ENCODE peak calls at places on chromosomes 2 and 18, in four cellular contexts. U, Z, T and X are unnamed samples.

GRCh38 chr2:71948781-71949536 is 198.7 kb downstream of the CYP26B1 start:
- DNase-seq in U (no peak), Z (no peak), T (no peak), X (no peak)

GRCh38 chr2:221447310-221447709 is 124.8 kb downstream of the EPHA4 start:
- DNase-seq in U (no peak), Z (no peak), T (no peak), X (no peak)

GRCh38 chr2:26685943-26686839 is 6.3 kb upstream of the KCNK3 start:
- DNase-seq in U (no peak), Z (no peak), T (peak; percentile 23), X (peak; percentile 76)

GRCh38 chr2:160747771-160748170 is 254.2 kb upstream of the RBMS1 start:
- DNase-seq in U (no peak), Z (no peak), T (no peak), X (no peak)

GRCh38 chr2:172930871-172931255 is 144.8 kb upstream of the MAP3K20 start:
- DNase-seq in U (no peak), Z (no peak), T (no peak), X (no peak)

GRCh38 chr2:120397362-120397811 is 51.5 kb downstream of the INHBB start:
- DNase-seq in U (peak; percentile 21), Z (no peak), T (no peak), X (no peak)

GRCh38 chr2:85032621-85033020 is 61.7 kb downstream of the KCMF1 start:
- DNase-seq in U (no peak), Z (no peak), T (no peak), X (no peak)

GRCh38 chr2:128321784-128322650 is 3.3 kb upstream of the HS6ST1 start:
- DNase-seq in U (peak; percentile 88), Z (peak; percentile 96), T (peak; percentile 68), X (peak; percentile 87)

GRCh38 chr2:36750101-36750500 is 53.6 kb downstream of the VIT start:
- DNase-seq in U (no peak), Z (no peak), T (no peak), X (no peak)

GRCh38 chr2:174076040-174076439 is 110.9 kb upstream of the SP3 start:
- DNase-seq in U (no peak), Z (no peak), T (no peak), X (no peak)

GRCh38 chr2:156339866-156340265 is 7.3 kb upstream of the NR4A2 start:
- DNase-seq in U (no peak), Z (no peak), T (no peak), X (no peak)
- H3K27ac ChIP-seq in U (peak overlapping the region; percentile 100), Z (peak overlapping the region; percentile 8), T (peak overlapping the region; percentile 92), X (peak overlapping the region; percentile 100)

DNA sequence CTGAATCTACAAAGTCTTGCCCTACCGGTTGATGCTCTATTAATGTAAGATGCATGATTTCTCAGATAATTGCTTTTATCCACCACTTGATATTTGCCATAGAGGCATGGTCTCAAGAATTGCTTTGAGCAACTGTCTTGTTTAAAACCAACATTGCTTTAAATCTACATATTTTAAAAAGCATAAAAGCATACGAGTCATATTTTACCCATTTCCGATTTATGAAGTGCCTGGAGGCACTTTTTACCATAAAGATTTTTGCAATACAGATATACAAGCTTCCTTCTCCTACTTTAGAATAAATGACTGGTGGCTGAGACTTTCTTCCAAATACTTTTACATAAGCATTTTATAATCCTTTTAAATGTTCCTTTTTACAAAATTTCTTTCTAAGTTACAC is 517.6 kb downstream of the TXNL1 start:
- DNase-seq in U (no peak), Z (no peak), T (no peak), X (no peak)
- H3K36me3 ChIP-seq in U (no peaks in the 10 kb centered on the region), Z (no peaks in the 10 kb centered on the region), T (no peaks in the 10 kb centered on the region), X (no peaks in the 10 kb centered on the region)

DNA sequence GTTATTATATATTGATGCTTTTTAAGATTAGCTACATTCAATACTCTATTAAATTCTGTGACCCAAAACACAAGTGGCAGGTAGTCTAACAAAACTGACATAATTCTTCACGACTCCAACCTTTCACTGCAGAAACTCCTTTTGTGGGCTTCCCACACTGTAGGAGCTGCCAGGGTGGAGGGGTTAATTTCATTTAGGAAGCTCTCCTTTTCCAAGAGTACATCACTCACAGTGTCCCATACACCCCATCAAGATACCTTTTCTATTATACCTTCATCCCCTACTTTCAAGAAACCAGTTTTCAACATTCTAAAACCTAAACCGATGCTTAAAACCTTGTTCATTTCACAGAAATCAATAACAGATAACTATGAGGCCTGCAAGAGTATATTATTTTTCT is 825 bp downstream of the THUMPD2 start:
- DNase-seq in U (no peak), Z (peak; percentile 51), T (no peak), X (no peak)
- H3K4me3 ChIP-seq in U (peak overlapping the region; percentile 99), Z (peak overlapping the region; percentile 73), T (peak overlapping the region; percentile 89), X (peak overlapping the region; percentile 81)

GRCh38 chr2:5373200-5373599 is 319.0 kb upstream of the SOX11 start:
- DNase-seq in U (no peak), Z (peak; percentile 68), T (no peak), X (no peak)
- H3K27ac ChIP-seq in U (no peak overlapping the region), Z (no peak overlapping the region), T (no peak overlapping the region), X (no peak overlapping the region)

DNA sequence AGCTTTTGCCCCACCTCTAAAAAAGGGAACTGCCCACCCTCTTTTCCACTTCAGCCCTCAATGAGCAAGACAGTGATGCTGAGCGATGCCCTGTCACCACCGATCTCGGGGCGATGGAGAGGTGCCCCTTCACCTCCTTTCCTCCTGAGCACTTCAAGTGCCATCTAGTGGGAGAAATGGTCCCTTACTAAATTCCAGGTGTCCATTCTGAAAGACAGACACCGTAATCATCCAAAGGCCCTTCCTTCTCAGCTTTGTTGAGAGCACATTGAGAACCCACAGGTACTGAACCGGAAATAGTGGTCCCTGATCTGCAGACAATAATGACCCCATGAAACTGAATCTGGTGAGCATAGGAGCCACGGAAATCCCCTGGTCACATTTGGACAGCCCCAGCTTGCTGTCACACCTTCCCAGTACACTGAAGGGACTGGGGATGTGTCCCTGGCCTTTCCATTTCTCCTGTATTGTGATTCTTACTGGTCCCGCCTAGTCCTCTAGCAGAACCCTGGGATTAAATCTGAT is 38.5 kb downstream of the KCTD18 start:
- DNase-seq in U (no peak), Z (peak; percentile 71), T (no peak), X (no peak)
- H3K36me3 ChIP-seq in U (peaks cover 87% of the 10 kb centered on the region), Z (peaks cover 55% of the 10 kb centered on the region), T (peaks cover 61% of the 10 kb centered on the region), X (no peaks in the 10 kb centered on the region)

DNA sequence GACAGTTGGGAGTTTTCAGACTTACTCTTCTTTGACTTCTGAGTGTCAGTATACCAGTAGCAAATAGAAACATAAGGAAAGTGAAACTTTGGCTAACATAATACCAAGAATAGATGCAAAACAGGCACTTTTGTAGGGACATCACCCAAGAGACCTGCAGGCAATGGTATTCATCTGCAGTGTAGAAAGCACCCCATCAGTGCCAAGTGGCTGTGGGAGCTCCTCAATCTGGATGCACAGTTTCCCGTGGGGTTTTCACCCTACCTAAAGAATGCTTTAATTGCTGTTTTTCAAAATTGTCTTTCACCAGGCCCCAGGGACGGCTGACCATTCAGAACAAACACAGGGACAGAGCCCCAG is 96.6 kb upstream of the GPR45 start:
- DNase-seq in U (no peak), Z (no peak), T (no peak), X (no peak)
- H3K4me3 ChIP-seq in U (no peak overlapping the region), Z (no peak overlapping the region), T (no peak overlapping the region), X (no peak overlapping the region)

GRCh38 chr2:101089942-101090799 is 61.0 kb downstream of the TBC1D8 start:
- DNase-seq in U (no peak), Z (no peak), T (no peak), X (no peak)
- H3K27ac ChIP-seq in U (no peak overlapping the region), Z (no peak overlapping the region), T (no peak overlapping the region), X (no peak overlapping the region)